ENCODE peak calls at places on chromosomes 5 and 9, in nine cellular contexts. Z, G, H, F, K, L, M, W and J are unnamed samples.

GRCh38 chr5:174246743-174247142 is 201.2 kb downstream of the NSG2 start:
- DNase-seq in Z (no peak), G (no peak), H (no peak), F (no peak), K (no peak), L (no peak), M (no peak), W (no peak), J (no peak)

GRCh38 chr9:121242219-121242954 is 25.6 kb upstream of the GSN start:
- DNase-seq in Z (peak; percentile 60), G (no peak), H (no peak), F (no peak), K (no peak), L (no peak), M (no peak), W (no peak), J (no peak)

GRCh38 chr5:157108961-157109360 is at the start of gene HAVCR2:
- DNase-seq in Z (no peak), G (peak; percentile 13), H (no peak), F (peak; percentile 35), K (no peak), L (no peak), M (no peak), W (no peak), J (no peak)

GRCh38 chr5:122965111-122965510 is 71.4 kb downstream of the PPIC start:
- DNase-seq in Z (no peak), G (no peak), H (no peak), F (no peak), K (no peak), L (no peak), M (no peak), W (no peak), J (peak; percentile 74)

GRCh38 chr5:127396490-127397155 is 106.0 kb downstream of the MEGF10 start:
- DNase-seq in Z (no peak), G (no peak), H (no peak), F (no peak), K (no peak), L (no peak), M (no peak), W (no peak), J (no peak)

GRCh38 chr9:124831642-124832364 is 21.5 kb upstream of the WDR38 start:
- DNase-seq in Z (no peak), G (no peak), H (no peak), F (no peak), K (no peak), L (no peak), M (no peak), W (no peak), J (no peak)

GRCh38 chr5:163910226-163910625 is 404.8 kb downstream of the MAT2B start:
- DNase-seq in Z (no peak), G (no peak), H (no peak), F (no peak), K (no peak), L (no peak), M (no peak), W (no peak), J (no peak)

GRCh38 chr9:135050072-135050990 is 37.1 kb upstream of the OLFM1 start:
- DNase-seq in Z (no peak), G (no peak), H (no peak), F (no peak), K (no peak), L (no peak), M (no peak), W (no peak), J (no peak)

GRCh38 chr9:129617167-129617566 is 3.7 kb downstream of the C9orf50 start:
- DNase-seq in Z (peak; percentile 74), G (no peak), H (no peak), F (no peak), K (peak; percentile 60), L (no peak), M (no peak), W (no peak), J (no peak)

GRCh38 chr5:146718628-146719027 is 159.9 kb downstream of the PPP2R2B start:
- DNase-seq in Z (no peak), G (no peak), H (no peak), F (no peak), K (no peak), L (no peak), M (no peak), W (no peak), J (no peak)

GRCh38 chr9:132782106-132782505 is 96.0 kb downstream of the AK8 start:
- DNase-seq in Z (no peak), G (no peak), H (no peak), F (no peak), K (no peak), L (no peak), M (no peak), W (no peak), J (no peak)

GRCh38 chr9:89796606-89797005 is 191.8 kb downstream of the GADD45G start:
- DNase-seq in Z (no peak), G (no peak), H (no peak), F (no peak), K (no peak), L (no peak), M (no peak), W (no peak), J (no peak)